ENCODE peak calls at places on chromosomes 16 and 17, in six cellular contexts. A is lower lobe of right lung, U is bronchial epithelial cell, W is cardiac fibroblast, R is BJ, Q is AG10803. N is an unnamed sample.
A peak's percentile ranks its signal among the peaks of the same experiment; 100 is the strongest.

GRCh38 chr16:48740964-48741363 is 131.0 kb upstream of the N4BP1 start:
- DNase-seq in A (no peak), U (no peak), W (no peak), R (no peak), Q (no peak), N (no peak)

GRCh38 chr16:55853114-55853513 is 20.2 kb upstream of the CES1 start:
- DNase-seq in A (no peak), U (peak; percentile 35), W (peak; percentile 23), R (no peak), Q (peak; percentile 45), N (no peak)

GRCh38 chr16:28927815-28928214 is 2.8 kb upstream of the RABEP2 start:
- DNase-seq in A (no peak), U (no peak), W (no peak), R (no peak), Q (no peak), N (no peak)

GRCh38 chr17:62703269-62703775 is 75.9 kb downstream of the MRC2 start:
- DNase-seq in A (no peak), U (peak; percentile 77), W (peak; percentile 35), R (no peak), Q (peak; percentile 55), N (no peak)

GRCh38 chr17:28865946-28866752 is 11.3 kb downstream of the ERAL1 start:
- DNase-seq in A (no peak), U (peak; percentile 48), W (peak; percentile 52), R (no peak), Q (no peak), N (no peak)

GRCh38 chr16:74984194-74984669 is 691 bp downstream of the WDR59 start:
- DNase-seq in A (no peak), U (peak; percentile 16), W (peak; percentile 45), R (no peak), Q (peak; percentile 26), N (peak; percentile 15)

GRCh38 chr16:89170346-89171215 is 967 bp upstream of the CDH15 start:
- DNase-seq in A (peak; percentile 77), U (peak; percentile 14), W (no peak), R (no peak), Q (no peak), N (no peak)

GRCh38 chr16:56332464-56333079 is 92.8 kb downstream of the AMFR start:
- DNase-seq in A (no peak), U (no peak), W (peak; percentile 67), R (no peak), Q (peak; percentile 74), N (peak; percentile 52)

GRCh38 chr17:72657467-72658317 is 434.8 kb downstream of the SLC39A11 start:
- DNase-seq in A (no peak), U (peak; percentile 45), W (peak; percentile 37), R (no peak), Q (peak; percentile 12), N (no peak)

GRCh38 chr17:50184611-50185398 is 16.6 kb downstream of the COL1A1 start:
- DNase-seq in A (peak; percentile 78), U (peak; percentile 69), W (peak; percentile 72), R (no peak), Q (peak; percentile 84), N (no peak)

GRCh38 chr17:50182783-50183438 is 17.1 kb downstream of the SGCA start:
- DNase-seq in A (no peak), U (no peak), W (peak; percentile 55), R (no peak), Q (peak; percentile 69), N (no peak)

GRCh38 chr17:50185724-50186545 is 15.5 kb downstream of the COL1A1 start:
- DNase-seq in A (no peak), U (no peak), W (peak; percentile 58), R (no peak), Q (peak; percentile 77), N (no peak)

GRCh38 chr17:50183439-50184001 is 17.7 kb downstream of the SGCA start:
- DNase-seq in A (no peak), U (no peak), W (peak; percentile 56), R (no peak), Q (peak; percentile 84), N (no peak)

DNA sequence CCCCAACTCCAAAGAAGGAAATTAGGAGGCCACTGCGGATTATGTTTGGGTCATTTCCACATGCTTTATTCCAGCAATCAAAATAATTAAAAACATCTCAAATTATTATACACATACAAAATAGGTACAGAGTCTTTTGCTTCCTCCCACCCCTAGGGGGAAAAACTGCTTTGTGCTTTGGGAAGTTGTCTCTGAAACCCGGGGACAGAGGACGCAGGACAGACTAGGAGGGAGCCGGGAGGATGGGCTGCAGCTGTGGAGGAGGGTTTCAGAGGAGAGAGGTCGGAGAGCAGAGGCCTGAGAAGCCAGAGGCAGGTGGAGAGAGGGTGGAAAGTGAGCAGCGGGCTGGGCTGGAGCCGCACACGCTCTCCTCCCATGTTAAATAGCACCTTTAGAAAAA is 17.4 kb downstream of the COL1A1 start:
- DNase-seq in A (no peak), U (no peak), W (peak; percentile 45), R (no peak), Q (peak; percentile 68), N (no peak)
- TF ChIP-seq CTCF in A (no peak), U (no peak), W (peak; percentile 27), R (peak; percentile 42), Q (peak; percentile 45), N (peak; percentile 21)

GRCh38 chr16:24537474-24538337 is 1.7 kb upstream of the RBBP6 start:
- DNase-seq in A (no peak), U (no peak), W (peak; percentile 37), R (no peak), Q (no peak), N (no peak)

GRCh38 chr16:24534634-24535033 is 4.7 kb upstream of the RBBP6 start:
- DNase-seq in A (no peak), U (peak; percentile 32), W (peak; percentile 33), R (no peak), Q (no peak), N (no peak)

GRCh38 chr16:24535827-24536226 is 3.5 kb upstream of the RBBP6 start:
- DNase-seq in A (no peak), U (no peak), W (no peak), R (no peak), Q (no peak), N (no peak)

GRCh38 chr16:24538756-24539294 is 541 bp upstream of the RBBP6 start:
- DNase-seq in A (no peak), U (no peak), W (no peak), R (no peak), Q (no peak), N (no peak)

GRCh38 chr16:24536671-24537070 is 2.7 kb upstream of the RBBP6 start:
- DNase-seq in A (no peak), U (no peak), W (no peak), R (no peak), Q (no peak), N (no peak)
- TF ChIP-seq CTCF in A (no peak), U (no peak), W (no peak), R (no peak), Q (no peak), N (no peak)

GRCh38 chr17:64941045-64941444 is 21.8 kb upstream of the LRRC37A3 start:
- DNase-seq in A (no peak), U (no peak), W (no peak), R (no peak), Q (no peak), N (no peak)

GRCh38 chr17:64938290-64938689 is 19.0 kb upstream of the LRRC37A3 start:
- DNase-seq in A (no peak), U (peak; percentile 73), W (no peak), R (no peak), Q (no peak), N (no peak)

GRCh38 chr17:64940055-64940454 is 20.8 kb upstream of the LRRC37A3 start:
- DNase-seq in A (no peak), U (peak; percentile 47), W (no peak), R (no peak), Q (no peak), N (no peak)

GRCh38 chr17:64941761-64942160 is 22.5 kb upstream of the LRRC37A3 start:
- DNase-seq in A (no peak), U (no peak), W (no peak), R (no peak), Q (no peak), N (no peak)

GRCh38 chr17:64938925-64939474 is 19.7 kb upstream of the LRRC37A3 start:
- DNase-seq in A (peak; percentile 80), U (no peak), W (peak; percentile 36), R (no peak), Q (peak; percentile 15), N (peak; percentile 80)
- TF ChIP-seq CTCF in A (peak; percentile 70), U (peak; percentile 82), W (peak; percentile 72), R (peak; percentile 61), Q (peak; percentile 51), N (peak; percentile 63)

GRCh38 chr17:32266389-32267269 is 997 bp downstream of the RHBDL3 start:
- DNase-seq in A (peak; percentile 46), U (no peak), W (no peak), R (no peak), Q (no peak), N (no peak)

GRCh38 chr17:32265896-32266388 is 310 bp downstream of the RHBDL3 start:
- DNase-seq in A (no peak), U (no peak), W (no peak), R (no peak), Q (no peak), N (no peak)

GRCh38 chr17:32264140-32264799 is 1.4 kb upstream of the RHBDL3 start:
- DNase-seq in A (peak; percentile 10), U (no peak), W (no peak), R (no peak), Q (no peak), N (no peak)

GRCh38 chr17:32265192-32265895 is at the start of gene RHBDL3:
- DNase-seq in A (peak; percentile 43), U (no peak), W (no peak), R (no peak), Q (no peak), N (no peak)

DNA sequence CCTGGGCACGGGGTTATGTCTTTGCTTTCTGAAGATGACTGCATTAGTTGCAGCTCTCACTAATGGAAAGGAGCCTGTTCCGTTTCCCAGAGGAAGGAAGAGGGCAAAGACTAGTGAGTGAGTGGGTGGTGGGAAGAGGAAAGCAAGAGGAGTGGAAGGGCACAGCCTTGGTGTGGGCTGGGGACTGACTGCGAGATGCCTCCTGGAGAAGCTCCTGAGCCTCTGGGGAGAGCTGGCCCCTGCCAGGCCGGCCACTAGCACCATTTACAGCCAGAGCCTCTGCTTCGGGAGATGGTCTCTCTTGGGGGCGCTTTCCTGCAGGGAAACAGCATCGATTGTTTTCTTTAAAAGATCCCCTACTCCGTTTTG is 825 bp upstream of the RHBDL3 start:
- DNase-seq in A (peak; percentile 37), U (no peak), W (no peak), R (no peak), Q (no peak), N (no peak)
- TF ChIP-seq CTCF in A (no peak), U (no peak), W (no peak), R (no peak), Q (no peak), N (no peak)

GRCh38 chr17:6749519-6749918 is 6.3 kb upstream of the XAF1 start:
- DNase-seq in A (no peak), U (peak; percentile 7), W (peak; percentile 47), R (no peak), Q (no peak), N (no peak)
- TF ChIP-seq CTCF in A (no peak), U (no peak), W (no peak), R (no peak), Q (no peak), N (no peak)